ENCODE peak calls at places on chromosomes 4 and X, in five cellular contexts. One of them, this sample, is unnamed.

GRCh38 chr4:168636506-168637176 is 139.8 kb downstream of the PALLD start:
- DNase-seq in cardiac fibroblast: peak
- DNase-seq in AG20443: peak
- DNase-seq in IMR-90: peak
- DNase-seq in fibroblast of the aortic adventitia: peak
- DNase-seq in this sample: no peak

GRCh38 chr4:74338792-74339333 is 26.1 kb upstream of the EREG start:
- DNase-seq in AG20443: no peak
- DNase-seq in IMR-90: peak
- DNase-seq in fibroblast of the aortic adventitia: no peak
- DNase-seq in cardiac fibroblast: peak
- DNase-seq in this sample: no peak

GRCh38 chr4:55396305-55397023 is 707 bp downstream of the TMEM165 start:
- DNase-seq in cardiac fibroblast: peak
- DNase-seq in IMR-90: peak
- DNase-seq in AG20443: peak
- DNase-seq in fibroblast of the aortic adventitia: peak
- DNase-seq in this sample: peak

GRCh38 chr4:86809809-86810208 is 39.4 kb downstream of the SLC10A6 start:
- DNase-seq in IMR-90: no peak
- DNase-seq in AG20443: no peak
- DNase-seq in fibroblast of the aortic adventitia: no peak
- DNase-seq in cardiac fibroblast: no peak
- DNase-seq in this sample: no peak

GRCh38 chr4:18869166-18869565 is 847.6 kb upstream of the LCORL start:
- DNase-seq in AG20443: no peak
- DNase-seq in IMR-90: no peak
- DNase-seq in cardiac fibroblast: no peak
- DNase-seq in fibroblast of the aortic adventitia: no peak
- DNase-seq in this sample: no peak

GRCh38 chrX:69027181-69028005 is 137.9 kb downstream of the PJA1 start:
- DNase-seq in cardiac fibroblast: peak
- DNase-seq in fibroblast of the aortic adventitia: peak
- DNase-seq in IMR-90: peak
- DNase-seq in AG20443: peak
- DNase-seq in this sample: no peak

GRCh38 chrX:53257166-53257565 is 24.2 kb downstream of the IQSEC2 start:
- DNase-seq in cardiac fibroblast: no peak
- DNase-seq in AG20443: no peak
- DNase-seq in IMR-90: no peak
- DNase-seq in fibroblast of the aortic adventitia: no peak
- DNase-seq in this sample: no peak

GRCh38 chr4:149031399-149031798 is 589.2 kb upstream of the NR3C2 start:
- DNase-seq in AG20443: peak
- DNase-seq in fibroblast of the aortic adventitia: peak
- DNase-seq in cardiac fibroblast: peak
- DNase-seq in IMR-90: peak
- DNase-seq in this sample: no peak

GRCh38 chrX:39309721-39310152 is 508.5 kb downstream of the MID1IP1 start:
- DNase-seq in AG20443: no peak
- DNase-seq in fibroblast of the aortic adventitia: no peak
- DNase-seq in cardiac fibroblast: peak
- DNase-seq in IMR-90: no peak
- DNase-seq in this sample: peak

GRCh38 chr4:10117424-10118354 is 1.1 kb upstream of the WDR1 start:
- DNase-seq in IMR-90: no peak
- DNase-seq in AG20443: no peak
- DNase-seq in fibroblast of the aortic adventitia: peak
- DNase-seq in cardiac fibroblast: peak
- DNase-seq in this sample: peak

GRCh38 chrX:55783723-55784122 is 66.2 kb downstream of the RRAGB start:
- DNase-seq in IMR-90: no peak
- DNase-seq in cardiac fibroblast: no peak
- DNase-seq in fibroblast of the aortic adventitia: no peak
- DNase-seq in AG20443: peak
- DNase-seq in this sample: no peak